ENCODE peak calls at places on chromosome 21, in eight cellular contexts. One of them, this sample, is unnamed.

GRCh38 chr21:42746593-42747266 is 93.3 kb downstream of the PDE9A start:
- DNase-seq in endothelial cell of umbilical vein: no peak
- DNase-seq in SJSA1: no peak
- DNase-seq in CD8-positive, alpha-beta T cell: peak; percentile 22
- DNase-seq in stomach: peak; percentile 53
- DNase-seq in mesendoderm: peak; percentile 8
- DNase-seq in Panc1: no peak
- DNase-seq in CD8-positive, alpha-beta memory T cell: peak; percentile 54
- DNase-seq in this sample: no peak

GRCh38 chr21:35212393-35213127 is 163.5 kb upstream of the RUNX1 start:
- DNase-seq in CD8-positive, alpha-beta T cell: no peak
- DNase-seq in SJSA1: peak; percentile 29
- DNase-seq in CD8-positive, alpha-beta memory T cell: no peak
- DNase-seq in mesendoderm: no peak
- DNase-seq in Panc1: no peak
- DNase-seq in endothelial cell of umbilical vein: peak; percentile 82
- DNase-seq in stomach: no peak
- DNase-seq in this sample: peak; percentile 56

GRCh38 chr21:31530364-31530763 is 129.1 kb upstream of the SOD1 start:
- DNase-seq in stomach: no peak
- DNase-seq in CD8-positive, alpha-beta T cell: no peak
- DNase-seq in SJSA1: no peak
- DNase-seq in endothelial cell of umbilical vein: no peak
- DNase-seq in Panc1: no peak
- DNase-seq in CD8-positive, alpha-beta memory T cell: no peak
- DNase-seq in mesendoderm: no peak
- DNase-seq in this sample: no peak

GRCh38 chr21:22892041-22892440 is 1893.8 kb downstream of the NCAM2 start:
- DNase-seq in CD8-positive, alpha-beta T cell: no peak
- DNase-seq in endothelial cell of umbilical vein: peak; percentile 80
- DNase-seq in SJSA1: no peak
- DNase-seq in Panc1: no peak
- DNase-seq in stomach: no peak
- DNase-seq in CD8-positive, alpha-beta memory T cell: no peak
- DNase-seq in mesendoderm: no peak
- DNase-seq in this sample: no peak

GRCh38 chr21:30408782-30409494 is 13.1 kb downstream of the KRTAP13-1 start:
- DNase-seq in stomach: peak; percentile 66
- DNase-seq in CD8-positive, alpha-beta T cell: no peak
- DNase-seq in CD8-positive, alpha-beta memory T cell: no peak
- DNase-seq in endothelial cell of umbilical vein: no peak
- DNase-seq in mesendoderm: peak; percentile 99
- DNase-seq in SJSA1: peak; percentile 6
- DNase-seq in Panc1: no peak
- DNase-seq in this sample: peak; percentile 83

GRCh38 chr21:42308914-42309752 is 6.1 kb downstream of the TFF3 start:
- DNase-seq in CD8-positive, alpha-beta memory T cell: no peak
- DNase-seq in mesendoderm: peak; percentile 44
- DNase-seq in CD8-positive, alpha-beta T cell: no peak
- DNase-seq in SJSA1: no peak
- DNase-seq in Panc1: no peak
- DNase-seq in endothelial cell of umbilical vein: no peak
- DNase-seq in stomach: peak; percentile 49
- DNase-seq in this sample: no peak

GRCh38 chr21:41973861-41974751 is 20.3 kb upstream of the C2CD2 start:
- DNase-seq in SJSA1: no peak
- DNase-seq in CD8-positive, alpha-beta T cell: no peak
- DNase-seq in endothelial cell of umbilical vein: peak; percentile 14
- DNase-seq in mesendoderm: peak; percentile 85
- DNase-seq in Panc1: no peak
- DNase-seq in CD8-positive, alpha-beta memory T cell: no peak
- DNase-seq in stomach: peak; percentile 22
- DNase-seq in this sample: no peak

GRCh38 chr21:43644609-43645008 is 14.7 kb downstream of the HSF2BP start:
- DNase-seq in CD8-positive, alpha-beta memory T cell: no peak
- DNase-seq in endothelial cell of umbilical vein: peak; percentile 59
- DNase-seq in mesendoderm: no peak
- DNase-seq in Panc1: no peak
- DNase-seq in SJSA1: peak; percentile 63
- DNase-seq in CD8-positive, alpha-beta T cell: no peak
- DNase-seq in stomach: no peak
- DNase-seq in this sample: no peak

GRCh38 chr21:27320868-27321267 is 354.0 kb upstream of the ADAMTS5 start:
- DNase-seq in endothelial cell of umbilical vein: no peak
- DNase-seq in CD8-positive, alpha-beta T cell: no peak
- DNase-seq in stomach: no peak
- DNase-seq in Panc1: no peak
- DNase-seq in CD8-positive, alpha-beta memory T cell: no peak
- DNase-seq in mesendoderm: no peak
- DNase-seq in SJSA1: no peak
- DNase-seq in this sample: no peak

GRCh38 chr21:34008618-34009017 is 64.8 kb upstream of the MRPS6 start:
- DNase-seq in endothelial cell of umbilical vein: no peak
- DNase-seq in SJSA1: no peak
- DNase-seq in CD8-positive, alpha-beta memory T cell: no peak
- DNase-seq in mesendoderm: no peak
- DNase-seq in stomach: no peak
- DNase-seq in Panc1: no peak
- DNase-seq in CD8-positive, alpha-beta T cell: no peak
- DNase-seq in this sample: no peak

GRCh38 chr21:14787312-14787711 is 241.2 kb upstream of the SAMSN1 start:
- DNase-seq in stomach: no peak
- DNase-seq in CD8-positive, alpha-beta T cell: no peak
- DNase-seq in Panc1: no peak
- DNase-seq in SJSA1: no peak
- DNase-seq in endothelial cell of umbilical vein: no peak
- DNase-seq in mesendoderm: no peak
- DNase-seq in CD8-positive, alpha-beta memory T cell: no peak
- DNase-seq in this sample: no peak

GRCh38 chr21:17003221-17003620 is 509.6 kb upstream of the CXADR start:
- DNase-seq in CD8-positive, alpha-beta memory T cell: no peak
- DNase-seq in mesendoderm: peak; percentile 82
- DNase-seq in Panc1: no peak
- DNase-seq in SJSA1: peak; percentile 83
- DNase-seq in stomach: no peak
- DNase-seq in CD8-positive, alpha-beta T cell: no peak
- DNase-seq in endothelial cell of umbilical vein: no peak
- DNase-seq in this sample: no peak

GRCh38 chr21:17003763-17004373 is 509.0 kb upstream of the CXADR start:
- DNase-seq in SJSA1: peak; percentile 50
- DNase-seq in Panc1: no peak
- DNase-seq in CD8-positive, alpha-beta T cell: no peak
- DNase-seq in stomach: no peak
- DNase-seq in CD8-positive, alpha-beta memory T cell: no peak
- DNase-seq in endothelial cell of umbilical vein: peak; percentile 16
- DNase-seq in mesendoderm: no peak
- DNase-seq in this sample: peak; percentile 16

DNA sequence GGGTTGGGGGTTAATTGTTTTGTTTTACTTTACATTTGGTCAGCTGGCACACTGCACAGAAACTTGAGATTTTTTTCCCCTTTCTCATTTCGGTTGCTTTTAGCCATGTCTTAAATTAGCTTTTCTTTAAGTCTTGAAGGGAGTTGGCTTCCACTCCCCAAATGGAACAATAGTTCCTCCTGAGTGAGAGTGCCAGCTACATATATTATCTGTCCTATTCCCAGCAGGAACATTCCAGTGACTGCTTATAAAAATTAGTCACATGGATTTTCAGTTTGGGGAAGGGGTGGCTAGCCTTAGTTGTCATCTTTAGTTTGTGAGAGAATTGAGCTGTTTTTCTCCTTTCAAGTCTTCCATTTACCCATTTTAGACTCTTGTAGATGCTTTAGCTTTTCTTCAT is 510.2 kb upstream of the CXADR start:
- DNase-seq in mesendoderm: peak; percentile 13
- DNase-seq in endothelial cell of umbilical vein: no peak
- DNase-seq in Panc1: no peak
- DNase-seq in CD8-positive, alpha-beta memory T cell: no peak
- DNase-seq in SJSA1: no peak
- DNase-seq in stomach: no peak
- DNase-seq in CD8-positive, alpha-beta T cell: no peak
- DNase-seq in this sample: no peak
- H3K27ac ChIP-seq in mesendoderm: peak overlapping the region; percentile 5
- H3K27ac ChIP-seq in endothelial cell of umbilical vein: no peak overlapping the region
- H3K27ac ChIP-seq in Panc1: no peak overlapping the region
- H3K27ac ChIP-seq in CD8-positive, alpha-beta memory T cell: no peak overlapping the region
- H3K27ac ChIP-seq in SJSA1: peak overlapping the region; percentile 91
- H3K27ac ChIP-seq in stomach: no peak overlapping the region
- H3K27ac ChIP-seq in CD8-positive, alpha-beta T cell: no peak overlapping the region
- H3K27ac ChIP-seq in this sample: no peak overlapping the region

GRCh38 chr21:44950016-44950326 is 10.1 kb downstream of the SLX9 start:
- DNase-seq in stomach: no peak
- DNase-seq in endothelial cell of umbilical vein: no peak
- DNase-seq in SJSA1: no peak
- DNase-seq in Panc1: no peak
- DNase-seq in CD8-positive, alpha-beta T cell: no peak
- DNase-seq in mesendoderm: no peak
- DNase-seq in CD8-positive, alpha-beta memory T cell: no peak
- DNase-seq in this sample: no peak
- H3K4me1 ChIP-seq in stomach: peaks cover 13% of the 10 kb centered on the region
- H3K4me1 ChIP-seq in endothelial cell of umbilical vein: peaks cover 3% of the 10 kb centered on the region
- H3K4me1 ChIP-seq in SJSA1: no peaks in the 10 kb centered on the region
- H3K4me1 ChIP-seq in Panc1: peaks cover 33% of the 10 kb centered on the region
- H3K4me1 ChIP-seq in CD8-positive, alpha-beta T cell: peaks cover 8% of the 10 kb centered on the region
- H3K4me1 ChIP-seq in mesendoderm: no peaks in the 10 kb centered on the region
- H3K4me1 ChIP-seq in CD8-positive, alpha-beta memory T cell: peaks cover 6% of the 10 kb centered on the region
- H3K4me1 ChIP-seq in this sample: no peaks in the 10 kb centered on the region

GRCh38 chr21:44947111-44947929 is 7.5 kb downstream of the SLX9 start:
- DNase-seq in CD8-positive, alpha-beta memory T cell: no peak
- DNase-seq in SJSA1: no peak
- DNase-seq in Panc1: no peak
- DNase-seq in stomach: no peak
- DNase-seq in mesendoderm: no peak
- DNase-seq in endothelial cell of umbilical vein: no peak
- DNase-seq in CD8-positive, alpha-beta T cell: no peak
- DNase-seq in this sample: no peak
- H3K36me3 ChIP-seq in CD8-positive, alpha-beta memory T cell: peaks cover 10% of the 10 kb centered on the region
- H3K36me3 ChIP-seq in SJSA1: peaks cover 88% of the 10 kb centered on the region
- H3K36me3 ChIP-seq in Panc1: no peaks in the 10 kb centered on the region
- H3K36me3 ChIP-seq in stomach: peaks cover 7% of the 10 kb centered on the region
- H3K36me3 ChIP-seq in mesendoderm: peaks cover 14% of the 10 kb centered on the region
- H3K36me3 ChIP-seq in endothelial cell of umbilical vein: peaks cover 11% of the 10 kb centered on the region
- H3K36me3 ChIP-seq in CD8-positive, alpha-beta T cell: peaks cover 15% of the 10 kb centered on the region
- H3K36me3 ChIP-seq in this sample: peaks cover 30% of the 10 kb centered on the region

GRCh38 chr21:40753756-40754155 is 93.2 kb downstream of the DSCAM start:
- DNase-seq in SJSA1: no peak
- DNase-seq in CD8-positive, alpha-beta memory T cell: no peak
- DNase-seq in mesendoderm: no peak
- DNase-seq in endothelial cell of umbilical vein: no peak
- DNase-seq in stomach: no peak
- DNase-seq in Panc1: no peak
- DNase-seq in CD8-positive, alpha-beta T cell: no peak
- DNase-seq in this sample: no peak
- H3K27ac ChIP-seq in SJSA1: no peak overlapping the region
- H3K27ac ChIP-seq in CD8-positive, alpha-beta memory T cell: no peak overlapping the region
- H3K27ac ChIP-seq in mesendoderm: no peak overlapping the region
- H3K27ac ChIP-seq in endothelial cell of umbilical vein: no peak overlapping the region
- H3K27ac ChIP-seq in stomach: no peak overlapping the region
- H3K27ac ChIP-seq in Panc1: no peak overlapping the region
- H3K27ac ChIP-seq in CD8-positive, alpha-beta T cell: no peak overlapping the region
- H3K27ac ChIP-seq in this sample: no peak overlapping the region

DNA sequence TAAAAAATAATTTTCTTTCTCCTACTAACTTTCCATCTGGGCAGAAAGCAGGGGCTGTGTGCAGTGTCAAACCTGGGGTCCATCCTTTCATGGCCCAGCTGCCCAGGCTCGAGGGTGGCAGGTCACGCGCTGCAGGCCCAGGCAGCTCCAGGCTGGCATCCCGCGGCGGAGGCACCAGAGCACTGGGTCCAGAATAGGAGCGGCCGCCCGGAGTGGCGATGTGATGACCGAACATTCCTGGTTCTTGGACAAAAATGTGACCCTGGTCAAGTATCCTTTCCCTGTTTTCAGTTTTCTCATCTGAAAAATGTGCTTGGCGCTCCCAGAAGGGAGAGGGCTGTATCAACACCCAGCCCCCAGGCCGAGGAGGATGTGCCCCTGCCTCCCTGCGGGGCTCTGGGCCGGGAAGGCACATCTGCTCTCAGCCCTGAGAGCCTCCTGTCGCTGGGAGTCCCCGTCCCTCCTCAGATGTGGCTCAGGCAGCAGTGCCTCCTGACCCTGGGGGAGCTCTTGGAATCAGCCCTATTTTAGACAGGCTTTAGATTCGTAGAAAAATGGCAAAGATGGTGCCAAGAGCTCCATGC is 29.3 kb downstream of the SLX9 start:
- DNase-seq in CD8-positive, alpha-beta memory T cell: no peak
- DNase-seq in CD8-positive, alpha-beta T cell: no peak
- DNase-seq in stomach: no peak
- DNase-seq in mesendoderm: no peak
- DNase-seq in Panc1: no peak
- DNase-seq in endothelial cell of umbilical vein: no peak
- DNase-seq in SJSA1: no peak
- DNase-seq in this sample: no peak
- H3K4me1 ChIP-seq in CD8-positive, alpha-beta memory T cell: peaks cover 29% of the 10 kb centered on the region
- H3K4me1 ChIP-seq in CD8-positive, alpha-beta T cell: peaks cover 56% of the 10 kb centered on the region
- H3K4me1 ChIP-seq in stomach: peaks cover 20% of the 10 kb centered on the region
- H3K4me1 ChIP-seq in mesendoderm: peaks cover 2% of the 10 kb centered on the region
- H3K4me1 ChIP-seq in Panc1: no peaks in the 10 kb centered on the region
- H3K4me1 ChIP-seq in endothelial cell of umbilical vein: peaks cover 12% of the 10 kb centered on the region
- H3K4me1 ChIP-seq in SJSA1: peaks cover 29% of the 10 kb centered on the region
- H3K4me1 ChIP-seq in this sample: no peaks in the 10 kb centered on the region

This sample was measured in SJCRH30.